ENCODE peak calls at places on chromosomes 12 and 14, in eight cellular contexts. T, E, B, U, A, C, S and D are unnamed samples.

GRCh38 chr14:73937012-73937411 is 12.9 kb downstream of the FAM161B start:
- DNase-seq in E (no peak), T (no peak), A (no peak), B (no peak), C (no peak), S (no peak), U (no peak), D (no peak)

GRCh38 chr12:119204137-119204536 is 25.4 kb downstream of the HSPB8 start:
- DNase-seq in T (peak), B (no peak), A (no peak), C (no peak), E (no peak), S (no peak), U (no peak), D (no peak)

GRCh38 chr12:124569375-124570148 is 2.1 kb upstream of the NCOR2 start:
- DNase-seq in E (no peak), C (no peak), T (no peak), A (no peak), S (no peak), U (no peak), B (no peak), D (no peak)

GRCh38 chr12:14892726-14893442 is 7.2 kb upstream of the MGP start:
- DNase-seq in E (no peak), A (no peak), S (no peak), U (no peak), T (peak), C (peak), B (no peak), D (peak)

GRCh38 chr14:100282766-100283419 is 23.4 kb downstream of the SLC25A29 start:
- DNase-seq in E (peak), T (no peak), C (no peak), A (no peak), S (no peak), U (peak), B (no peak), D (no peak)

GRCh38 chr12:67910360-67911292 is 78.6 kb upstream of the IFNG-AS1 start:
- DNase-seq in T (no peak), S (peak), A (no peak), B (no peak), C (peak), E (peak), U (no peak), D (peak)

GRCh38 chr12:94183702-94184379 is 35.5 kb downstream of the PLXNC1 start:
- DNase-seq in S (no peak), U (no peak), C (no peak), T (no peak), B (no peak), A (no peak), E (no peak), D (no peak)

GRCh38 chr12:39127401-39127800 is 222.0 kb upstream of the CPNE8 start:
- DNase-seq in C (peak), B (no peak), A (no peak), E (peak), U (no peak), T (no peak), S (no peak), D (no peak)

GRCh38 chr12:47551426-47551851 is 154.4 kb downstream of the RPAP3 start:
- DNase-seq in B (no peak), C (peak), T (peak), E (peak), U (no peak), S (no peak), A (no peak), D (peak)

GRCh38 chr14:104150201-104151027 is 12.0 kb downstream of the KIF26A start:
- DNase-seq in T (no peak), B (no peak), E (no peak), S (no peak), C (peak), A (no peak), U (no peak), D (peak)

GRCh38 chr14:22379727-22380126 is 209.3 kb downstream of the DAD1 start:
- DNase-seq in S (no peak), T (no peak), B (no peak), A (no peak), C (no peak), U (no peak), E (peak), D (no peak)

GRCh38 chr12:49537231-49537708 is 1.6 kb upstream of the KCNH3 start:
- DNase-seq in B (no peak), T (no peak), A (no peak), E (no peak), U (peak), C (no peak), S (no peak), D (no peak)

GRCh38 chr12:55822228-55822627 is 4.4 kb downstream of the ORMDL2 start:
- DNase-seq in A (no peak), C (no peak), S (no peak), B (peak), E (peak), U (no peak), T (no peak), D (no peak)